ENCODE peak calls at places on chromosome 1, in seven cellular contexts. T, S, G, P, Q, W and C are unnamed samples.

GRCh38 chr1:205434738-205435137 is 12.9 kb upstream of the LEMD1 start:
- DNase-seq in W (no peak), T (no peak), Q (no peak), S (no peak), G (no peak), P (no peak), C (peak)

GRCh38 chr1:93907718-93908117 is 1.5 kb downstream of the GCLM start:
- DNase-seq in Q (no peak), P (peak), T (no peak), W (no peak), S (peak), G (peak), C (peak)

GRCh38 chr1:26913389-26913753 is 404 bp downstream of the NR0B2 start:
- DNase-seq in G (no peak), S (no peak), T (no peak), W (no peak), P (no peak), Q (no peak), C (no peak)

GRCh38 chr1:219422811-219423598 is 189.9 kb downstream of the ZC3H11B start:
- DNase-seq in W (no peak), Q (no peak), S (no peak), G (no peak), P (no peak), T (no peak), C (no peak)

GRCh38 chr1:233788687-233789086 is 115.8 kb upstream of the SLC35F3 start:
- DNase-seq in T (no peak), P (no peak), S (no peak), G (no peak), Q (no peak), W (no peak), C (no peak)

GRCh38 chr1:6207075-6207885 is 1.4 kb downstream of the RNF207 start:
- DNase-seq in T (no peak), P (no peak), W (no peak), G (no peak), S (no peak), Q (no peak), C (no peak)

GRCh38 chr1:53653200-53653575 is 85.8 kb downstream of the GLIS1 start:
- DNase-seq in S (no peak), T (no peak), Q (no peak), W (no peak), G (no peak), P (no peak), C (no peak)

GRCh38 chr1:243979396-243979795 is 71.7 kb upstream of the ZBTB18 start:
- DNase-seq in S (no peak), W (peak), G (no peak), P (no peak), Q (no peak), T (no peak), C (no peak)

GRCh38 chr1:77900687-77901293 is 12.4 kb downstream of the NEXN start:
- DNase-seq in S (peak), G (peak), P (peak), W (no peak), T (no peak), Q (peak), C (peak)

GRCh38 chr1:85199667-85200366 is 999 bp downstream of the SYDE2 start:
- DNase-seq in S (no peak), W (no peak), G (no peak), T (no peak), Q (no peak), P (no peak), C (no peak)

GRCh38 chr1:41314781-41315481 is 46.3 kb upstream of the FOXO6 start:
- DNase-seq in S (no peak), W (no peak), T (no peak), P (no peak), Q (no peak), G (no peak), C (no peak)

GRCh38 chr1:33394716-33395115 is 36.2 kb downstream of the PHC2 start:
- DNase-seq in G (no peak), Q (no peak), S (no peak), T (no peak), P (no peak), W (no peak), C (no peak)

GRCh38 chr1:49098866-49099265 is 322.2 kb upstream of the BEND5 start:
- DNase-seq in G (no peak), Q (no peak), W (no peak), S (no peak), T (no peak), P (no peak), C (no peak)

GRCh38 chr1:44014365-44015104 is 16.7 kb downstream of the SLC6A9 start:
- DNase-seq in P (no peak), S (no peak), T (no peak), Q (no peak), G (no peak), W (no peak), C (no peak)

GRCh38 chr1:214377886-214378285 is 96.9 kb downstream of the SMYD2 start:
- DNase-seq in P (no peak), T (no peak), G (no peak), Q (no peak), S (peak), W (no peak), C (no peak)

GRCh38 chr1:103496014-103496635 is 29.4 kb upstream of the RNPC3 start:
- DNase-seq in P (no peak), Q (no peak), G (no peak), W (no peak), S (no peak), T (no peak), C (no peak)

GRCh38 chr1:108079550-108079949 is 114.6 kb upstream of the VAV3 start:
- DNase-seq in W (peak), P (no peak), T (peak), G (no peak), S (no peak), Q (peak), C (no peak)

GRCh38 chr1:113191579-113192076 is 118.6 kb downstream of the LRIG2 start:
- DNase-seq in W (no peak), S (no peak), T (no peak), G (no peak), P (no peak), Q (no peak), C (no peak)

GRCh38 chr1:175824079-175824478 is 80.7 kb upstream of the TNR start:
- DNase-seq in G (no peak), Q (peak), T (no peak), S (peak), W (no peak), P (peak), C (no peak)

GRCh38 chr1:9224664-9225410 is 9.7 kb upstream of the H6PD start:
- DNase-seq in Q (no peak), G (no peak), S (no peak), P (no peak), T (no peak), W (no peak), C (no peak)

GRCh38 chr1:198636391-198636790 is 2.4 kb upstream of the PTPRC start:
- DNase-seq in P (no peak), S (no peak), G (no peak), W (no peak), T (no peak), Q (no peak), C (no peak)

GRCh38 chr1:7549277-7549676 is 221.8 kb upstream of the VAMP3 start:
- DNase-seq in P (no peak), Q (peak), T (no peak), W (no peak), S (peak), G (no peak), C (no peak)

GRCh38 chr1:187928288-187928687 is 1099.5 kb downstream of the PLA2G4A start:
- DNase-seq in P (peak), G (peak), Q (no peak), W (no peak), T (no peak), S (peak), C (peak)

GRCh38 chr1:150995896-150996295 is 10.8 kb downstream of the MINDY1 start:
- DNase-seq in G (peak), Q (no peak), W (no peak), S (peak), P (peak), T (peak), C (no peak)

GRCh38 chr1:73065585-73065984 is 783.2 kb upstream of the NEGR1 start:
- DNase-seq in W (no peak), G (peak), S (peak), T (no peak), P (no peak), Q (no peak), C (peak)

GRCh38 chr1:218401896-218402770 is 57.0 kb downstream of the TGFB2 start:
- DNase-seq in T (no peak), P (no peak), G (no peak), W (no peak), S (no peak), Q (no peak), C (peak)

GRCh38 chr1:3508757-3509415 is 54.4 kb downstream of the ARHGEF16 start:
- DNase-seq in T (no peak), P (no peak), W (no peak), S (no peak), Q (no peak), G (no peak), C (no peak)

GRCh38 chr1:241611063-241611462 is 29.1 kb downstream of the CHML start:
- DNase-seq in G (peak), P (peak), S (no peak), T (no peak), W (peak), Q (no peak), C (peak)

GRCh38 chr1:221712198-221712684 is 29.6 kb downstream of the DUSP10 start:
- DNase-seq in Q (no peak), G (no peak), T (no peak), W (peak), S (no peak), P (no peak), C (no peak)

GRCh38 chr1:226723640-226724532 is 15.2 kb downstream of the ITPKB start:
- DNase-seq in Q (no peak), S (peak), T (no peak), P (no peak), W (no peak), G (no peak), C (peak)